ENCODE peak calls at places on chromosomes 4 and X, in eight cellular contexts. C, M, E, I, Z, Y, B and J are unnamed samples.

GRCh38 chr4:149031399-149031798 is 589.2 kb upstream of the NR3C2 start:
- DNase-seq in E (no peak), I (peak; percentile 3), M (no peak), C (no peak), B (no peak), Z (no peak), Y (no peak), J (no peak)

GRCh38 chr4:4398430-4398829 is 11.5 kb downstream of the NSG1 start:
- DNase-seq in E (no peak), Z (no peak), C (no peak), Y (no peak), I (no peak), M (no peak), B (no peak), J (no peak)

GRCh38 chr4:40055873-40056721 is 553 bp upstream of the N4BP2 start:
- DNase-seq in M (peak; percentile 73), Z (peak; percentile 59), I (peak; percentile 90), E (no peak), Y (peak; percentile 53), C (no peak), B (peak; percentile 28), J (peak; percentile 6)

GRCh38 chr4:147969573-147969972 is 237.7 kb downstream of the ARHGAP10 start:
- DNase-seq in M (no peak), E (no peak), I (no peak), B (no peak), C (no peak), Z (no peak), Y (no peak), J (no peak)

GRCh38 chrX:129597905-129598304 is 56.9 kb downstream of the APLN start:
- DNase-seq in M (no peak), C (no peak), B (no peak), E (no peak), I (no peak), Z (no peak), Y (no peak), J (no peak)

GRCh38 chrX:16666541-16666940 is 16.6 kb downstream of the S100G start:
- DNase-seq in I (peak; percentile 66), B (no peak), E (no peak), Z (no peak), C (no peak), Y (no peak), M (no peak), J (no peak)

GRCh38 chr4:21202959-21203358 is 502.7 kb downstream of the PACRGL start:
- DNase-seq in B (no peak), M (no peak), E (no peak), I (no peak), Z (no peak), C (no peak), Y (no peak), J (no peak)

GRCh38 chrX:102651242-102651967 is at the start of gene GPRASP1:
- DNase-seq in Y (peak; percentile 55), C (no peak), E (no peak), Z (peak; percentile 0), I (peak; percentile 46), M (no peak), B (peak; percentile 59), J (no peak)

GRCh38 chrX:31845003-31845402 is 773.2 kb upstream of the FTHL17 start:
- DNase-seq in I (no peak), M (no peak), B (no peak), C (no peak), Y (no peak), Z (no peak), E (no peak), J (no peak)

GRCh38 chrX:110436497-110436896 is 77.8 kb downstream of the RTL9 start:
- DNase-seq in C (no peak), I (no peak), E (no peak), Z (no peak), M (no peak), Y (no peak), B (no peak), J (no peak)

GRCh38 chrX:22664826-22665225 is 334.9 kb upstream of the DDX53 start:
- DNase-seq in B (no peak), Y (no peak), I (no peak), M (no peak), E (no peak), Z (no peak), C (no peak), J (no peak)

GRCh38 chr4:1249731-1250526 is 999 bp upstream of the CTBP1 start:
- DNase-seq in E (no peak), M (no peak), B (peak; percentile 46), I (peak; percentile 25), C (no peak), Z (peak; percentile 37), Y (no peak), J (no peak)

GRCh38 chr4:118787844-118788380 is 48.0 kb downstream of the SEC24D start:
- DNase-seq in M (no peak), Y (no peak), E (no peak), C (no peak), I (no peak), Z (no peak), B (no peak), J (no peak)

GRCh38 chr4:126799971-126800722 is 832.6 kb upstream of the INTU start:
- DNase-seq in C (no peak), I (peak; percentile 33), E (no peak), B (no peak), M (no peak), Z (no peak), Y (no peak), J (no peak)

GRCh38 chrX:2439613-2440012 is 61.2 kb downstream of the DHRSX start:
- DNase-seq in E (no peak), M (no peak), C (no peak), B (no peak), Z (no peak), I (no peak), Y (no peak), J (no peak)

GRCh38 chr4:72208421-72209075 is 176.7 kb downstream of the NPFFR2 start:
- DNase-seq in Z (no peak), I (no peak), Y (no peak), M (peak; percentile 19), E (no peak), C (no peak), B (no peak), J (no peak)

GRCh38 chr4:185837415-185838103 is 25.6 kb upstream of the SORBS2 start:
- DNase-seq in C (no peak), B (no peak), M (no peak), I (no peak), Z (no peak), Y (no peak), E (no peak), J (no peak)